ENCODE peak calls at places on chromosomes 13 and 19, in five cellular contexts. N is ovary, P is omental fat pad, C is cardiac fibroblast, Y is tibial nerve. A is an unnamed sample.

GRCh38 chr19:16849168-16849567 is 20.0 kb downstream of the SIN3B start:
- DNase-seq in Y (no peak), N (no peak), P (no peak), C (peak), A (no peak)

GRCh38 chr19:31937983-31938382 is 407.4 kb upstream of the ZNF507 start:
- DNase-seq in N (no peak), Y (no peak), C (no peak), P (no peak), A (no peak)

GRCh38 chr13:111534646-111535461 is 214.4 kb downstream of the TEX29 start:
- DNase-seq in Y (no peak), C (no peak), P (no peak), N (no peak), A (no peak)

GRCh38 chr19:18156841-18157464 is 4.0 kb downstream of the PIK3R2 start:
- DNase-seq in C (peak), N (peak), Y (peak), P (no peak), A (peak)

GRCh38 chr19:29546583-29547190 is 20.9 kb downstream of the VSTM2B start:
- DNase-seq in P (no peak), Y (no peak), C (no peak), N (no peak), A (no peak)

GRCh38 chr19:53172892-53173291 is 14.0 kb upstream of the ZNF347 start:
- DNase-seq in N (no peak), Y (no peak), C (peak), P (no peak), A (no peak)

GRCh38 chr19:17448190-17448967 is at the start of gene TMEM221:
- DNase-seq in P (no peak), Y (peak), N (peak), C (peak), A (no peak)

GRCh38 chr13:66803759-66804456 is 426.2 kb downstream of the PCDH9 start:
- DNase-seq in N (no peak), P (no peak), Y (no peak), C (peak), A (no peak)

GRCh38 chr19:17673937-17674799 is 14.0 kb downstream of the UNC13A start:
- DNase-seq in Y (no peak), N (no peak), C (no peak), P (no peak), A (no peak)

DNA sequence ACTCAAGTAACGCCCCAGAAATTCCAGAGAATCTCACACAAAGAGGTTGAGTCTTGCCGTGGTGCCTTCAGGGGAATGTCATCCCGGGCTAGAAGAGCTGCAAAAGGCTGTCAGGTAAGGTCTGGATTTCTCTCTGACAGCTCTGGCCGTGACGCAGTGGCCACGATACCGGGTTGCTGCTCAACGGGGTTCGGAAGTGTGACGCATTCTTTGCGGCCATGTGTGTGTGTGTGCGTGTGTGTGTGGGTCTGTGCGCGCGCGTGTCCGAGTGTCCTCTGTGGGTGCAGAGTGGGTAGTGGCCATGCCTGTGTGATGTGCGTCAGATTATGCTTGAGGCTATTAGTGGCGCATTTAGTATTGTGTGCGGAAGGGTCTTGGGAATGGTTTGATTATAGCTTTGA is 306 bp downstream of the ZNF540 start:
- DNase-seq in N (peak), C (no peak), Y (peak), P (peak), A (no peak)
- TF ChIP-seq CTCF in N (no peak), C (no peak), Y (no peak), P (no peak), A (no peak)

GRCh38 chr19:55384576-55385235 is 614 bp upstream of the TMEM238 start:
- DNase-seq in N (no peak), C (no peak), P (no peak), Y (peak), A (no peak)

GRCh38 chr19:55385236-55385748 is 440 bp upstream of the RPL28 start:
- DNase-seq in N (peak), C (peak), Y (peak), P (peak), A (peak)

GRCh38 chr19:55383279-55383788 is 758 bp downstream of the TMEM238 start:
- DNase-seq in N (no peak), Y (no peak), P (no peak), C (no peak), A (no peak)

GRCh38 chr19:55382522-55383054 is 1.5 kb downstream of the TMEM238 start:
- DNase-seq in P (no peak), N (no peak), C (no peak), Y (no peak), A (no peak)

DNA sequence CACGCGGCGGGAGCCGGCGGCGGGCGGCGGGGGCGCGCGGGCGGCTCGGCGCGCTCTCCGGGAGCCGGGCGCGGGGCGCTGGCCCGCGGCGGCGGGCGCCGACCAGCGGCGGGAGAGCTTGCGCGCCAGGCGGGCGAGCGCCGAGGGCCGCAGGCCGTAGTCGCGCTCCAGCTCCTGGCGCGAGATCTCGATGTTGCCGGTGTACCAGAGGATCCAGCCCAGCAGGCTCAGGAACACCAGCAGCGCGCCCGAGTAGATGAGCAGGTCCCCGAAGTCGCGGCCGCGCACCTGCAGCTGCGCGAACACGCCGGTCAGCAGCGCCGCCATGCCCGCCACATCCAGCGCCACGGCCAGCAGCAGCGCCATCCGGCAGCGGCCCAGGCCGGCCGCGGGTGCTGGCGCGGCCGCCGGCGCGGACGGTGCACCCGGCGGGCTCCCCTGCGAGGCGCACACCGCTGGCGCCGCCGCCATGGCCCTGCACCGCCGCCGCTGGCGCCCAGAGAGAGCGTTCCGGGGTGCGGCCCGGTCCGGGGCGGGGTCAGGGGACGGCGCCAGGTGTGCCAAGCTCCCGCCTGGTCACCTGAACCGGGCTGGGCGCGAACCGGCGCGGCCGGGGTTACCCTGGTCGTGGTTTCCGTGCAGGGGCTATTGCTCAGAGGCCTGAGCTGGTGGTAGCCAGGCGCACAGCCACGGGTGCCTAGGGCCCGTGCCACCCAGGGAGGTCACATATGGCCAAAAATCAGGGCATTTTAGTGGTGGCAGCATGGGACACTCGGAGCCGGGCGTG is at the start of gene TMEM238:
- DNase-seq in C (peak), P (no peak), N (peak), Y (no peak), A (no peak)
- TF ChIP-seq CTCF in C (no peak), P (no peak), N (peak), Y (peak), A (peak)

GRCh38 chr13:46553886-46554855 is 1.2 kb downstream of the LRCH1 start:
- DNase-seq in N (peak), C (peak), P (peak), Y (peak), A (peak)
- TF ChIP-seq CTCF in N (peak), C (peak), P (no peak), Y (peak), A (no peak)

DNA sequence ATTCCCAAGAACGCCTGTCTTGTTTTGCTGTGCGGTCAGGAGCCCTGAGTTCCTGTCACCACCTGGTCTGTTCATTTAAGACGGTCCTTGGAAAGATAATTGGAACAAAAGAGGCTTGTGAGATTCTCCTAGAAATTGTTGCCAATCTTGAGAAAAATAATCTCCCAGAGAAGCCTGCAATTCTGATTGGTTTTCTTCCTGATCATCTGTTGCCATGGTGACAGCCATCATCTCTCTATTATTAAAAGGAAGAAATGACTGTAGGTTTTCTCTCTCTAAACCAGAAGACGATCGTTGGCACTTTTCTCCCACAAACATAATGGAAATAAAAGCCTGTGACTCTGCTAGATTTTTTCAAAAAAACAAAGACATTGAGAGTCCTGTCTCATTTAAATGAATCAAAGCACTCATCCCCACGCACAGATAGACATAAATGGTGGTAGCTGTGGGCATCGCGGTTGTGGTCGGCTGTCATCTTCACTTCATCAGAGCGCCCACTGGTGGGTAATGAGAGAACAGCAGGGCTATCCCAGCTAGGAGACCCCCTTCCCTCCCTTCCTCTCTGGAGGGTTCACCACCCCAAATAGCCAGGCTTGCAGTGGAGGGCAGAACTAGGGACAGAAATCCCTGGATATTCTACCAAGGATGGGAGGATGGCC is 21.7 kb upstream of the CALM3 start:
- DNase-seq in P (no peak), Y (no peak), N (no peak), C (peak), A (peak)
- TF ChIP-seq CTCF in P (no peak), Y (no peak), N (no peak), C (peak), A (peak)

GRCh38 chr19:51931921-51932320 is 4.6 kb downstream of the ZNF613 start:
- DNase-seq in Y (no peak), N (no peak), C (no peak), P (no peak), A (no peak)

GRCh38 chr19:51926426-51926783 is 867 bp upstream of the ZNF613 start:
- DNase-seq in C (no peak), Y (no peak), P (no peak), N (no peak), A (no peak)

GRCh38 chr19:51921949-51922348 is 5.3 kb upstream of the ZNF613 start:
- DNase-seq in C (peak), P (no peak), N (no peak), Y (no peak), A (no peak)

GRCh38 chr19:51927859-51928258 is 587 bp downstream of the ZNF613 start:
- DNase-seq in C (no peak), Y (no peak), P (no peak), N (no peak), A (no peak)

DNA sequence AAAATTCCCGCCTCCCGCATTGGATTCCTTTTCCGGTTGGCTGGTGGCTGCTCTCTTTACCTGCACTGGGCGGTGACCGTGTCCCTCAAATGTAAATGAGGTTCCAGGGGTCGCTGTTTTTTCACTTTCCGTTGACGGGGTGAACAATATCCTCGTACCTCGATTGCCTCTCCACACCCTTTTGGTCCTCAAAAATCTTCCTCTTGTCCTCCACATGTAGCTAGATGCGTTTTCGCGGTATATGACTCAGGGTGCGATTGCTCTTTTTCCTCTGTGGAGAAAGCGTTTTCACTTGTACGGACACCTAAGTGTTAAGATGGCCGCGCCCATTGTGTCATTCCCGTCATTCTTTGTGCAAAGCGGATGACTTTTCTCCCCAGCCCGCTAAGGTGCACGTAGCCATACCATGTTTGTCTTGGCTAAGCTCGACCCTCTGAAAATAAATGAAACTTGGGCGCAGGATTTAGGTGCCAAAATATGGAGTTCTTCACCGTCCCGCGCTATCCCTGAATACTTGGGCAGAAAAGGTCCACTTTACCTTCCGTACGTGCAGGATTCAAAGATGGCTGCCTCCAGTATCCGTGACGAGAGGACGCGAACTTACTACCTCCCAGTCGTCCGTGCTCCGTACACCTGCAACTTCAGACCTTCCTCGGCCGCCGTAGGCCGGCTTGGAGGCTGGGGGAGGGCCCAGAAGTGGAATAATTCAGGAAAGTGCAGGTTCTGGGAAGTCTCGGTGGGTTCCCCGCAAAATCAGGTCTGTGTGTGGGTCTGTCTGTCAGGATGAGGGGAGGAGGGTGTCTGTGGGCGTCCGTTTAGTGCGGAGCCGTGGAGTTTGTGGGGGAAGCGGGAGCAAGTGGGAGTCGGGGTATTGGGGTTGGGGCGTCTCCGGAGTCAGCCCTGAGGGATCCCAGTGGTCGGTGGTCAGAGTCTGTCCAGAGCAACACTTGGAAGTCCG is at the start of gene ZNF613:
- DNase-seq in C (peak), P (peak), N (peak), Y (peak), A (peak)
- TF ChIP-seq CTCF in C (peak), P (no peak), N (peak), Y (no peak), A (peak)

GRCh38 chr19:13366529-13367143 is 139.6 kb downstream of the CACNA1A start:
- DNase-seq in Y (no peak), C (peak), N (no peak), P (no peak), A (no peak)
- TF ChIP-seq CTCF in Y (no peak), C (peak), N (no peak), P (no peak), A (peak)

GRCh38 chr13:62627226-62627625 is 1211.6 kb upstream of the PCDH20 start:
- DNase-seq in C (no peak), N (no peak), P (no peak), Y (no peak), A (no peak)

GRCh38 chr13:62625214-62625613 is 1209.6 kb upstream of the PCDH20 start:
- DNase-seq in Y (no peak), N (no peak), P (no peak), C (no peak), A (no peak)

GRCh38 chr13:62629618-62630017 is 1214.0 kb upstream of the PCDH20 start:
- DNase-seq in Y (no peak), C (no peak), N (no peak), P (no peak), A (no peak)

GRCh38 chr13:62631124-62631523 is 1215.5 kb upstream of the PCDH20 start:
- DNase-seq in N (no peak), Y (no peak), P (no peak), C (no peak), A (no peak)

GRCh38 chr13:62626771-62627170 is 1211.1 kb upstream of the PCDH20 start:
- DNase-seq in C (no peak), N (no peak), P (no peak), Y (no peak), A (no peak)
- TF ChIP-seq CTCF in C (no peak), N (no peak), P (no peak), Y (no peak), A (peak)

GRCh38 chr13:64441740-64442139 is 2788.4 kb downstream of the PCDH9 start:
- DNase-seq in C (no peak), N (no peak), P (no peak), Y (no peak), A (no peak)

DNA sequence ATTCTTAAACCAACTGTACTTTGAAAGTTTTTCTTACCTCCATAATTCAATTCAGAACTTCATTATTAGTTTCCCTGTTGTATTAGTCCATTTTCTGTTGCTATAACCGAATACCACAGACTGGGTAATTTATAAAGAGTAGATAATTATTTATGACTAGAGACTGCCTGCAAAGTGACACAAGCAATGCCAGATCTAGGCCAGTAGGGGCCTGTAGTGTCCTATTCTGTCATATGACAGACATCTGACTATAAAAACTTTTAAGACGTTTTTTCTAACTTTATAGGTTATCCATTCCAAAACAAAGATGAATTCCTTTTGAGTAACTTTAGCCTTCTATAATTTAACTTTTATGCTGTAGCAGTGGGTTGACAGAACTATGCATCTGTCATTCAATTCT is 2783.8 kb downstream of the PCDH9 start:
- DNase-seq in C (peak), N (no peak), Y (no peak), P (no peak), A (no peak)
- TF ChIP-seq CTCF in C (peak), N (no peak), Y (no peak), P (no peak), A (peak)

GRCh38 chr19:8248348-8249328 is 39.5 kb downstream of the CERS4 start:
- DNase-seq in Y (no peak), P (no peak), N (no peak), C (no peak), A (no peak)

GRCh38 chr19:8242212-8242821 is 33.1 kb downstream of the CERS4 start:
- DNase-seq in N (no peak), Y (no peak), C (no peak), P (no peak), A (no peak)

GRCh38 chr19:8244442-8244841 is 35.3 kb downstream of the CERS4 start:
- DNase-seq in N (no peak), Y (no peak), C (no peak), P (no peak), A (no peak)

GRCh38 chr19:8243146-8243545 is 34.0 kb downstream of the CERS4 start:
- DNase-seq in Y (no peak), P (no peak), C (no peak), N (no peak), A (no peak)

GRCh38 chr19:8245869-8246835 is 37.0 kb downstream of the CERS4 start:
- DNase-seq in C (no peak), Y (no peak), N (no peak), P (no peak), A (no peak)
- TF ChIP-seq CTCF in C (no peak), Y (no peak), N (no peak), P (no peak), A (no peak)

GRCh38 chr19:49475995-49476880 is 2.2 kb downstream of the FLT3LG start:
- DNase-seq in C (no peak), Y (no peak), P (no peak), N (peak), A (no peak)
- TF ChIP-seq CTCF in C (peak), Y (peak), P (no peak), N (no peak), A (peak)

A was measured in osteocyte.